ENCODE peak calls at places on chromosome 17, in eight cellular contexts. M is IMR-90; V is colonic mucosa; L is CD4-positive, alpha-beta T cell; T is A549; C is CD4-positive, CD25-positive, alpha-beta regulatory T cell; Y is EL; A is activated naive CD8-positive, alpha-beta T cell treated with anti-CD3 and anti-CD28 coated beads, Interleukin-2, amount 50 U/mL, for 24 hours. U is an unnamed sample.

GRCh38 chr17:44108440-44109311 is 14.8 kb downstream of the HDAC5 start:
- DNase-seq in M (peak), V (peak), L (no peak), T (peak), C (no peak), Y (peak), A (no peak), U (peak)

GRCh38 chr17:47013341-47013740 is 34.3 kb upstream of the RPRML start:
- DNase-seq in M (no peak), V (no peak), L (no peak), T (no peak), C (no peak), Y (no peak), A (no peak), U (peak)

GRCh38 chr17:79948918-79949645 is 86.6 kb downstream of the TBC1D16 start:
- DNase-seq in M (no peak), V (no peak), L (no peak), T (no peak), C (no peak), Y (no peak), A (no peak), U (no peak)

GRCh38 chr17:49414271-49414621 is 436 bp downstream of the PHB1 start:
- DNase-seq in M (no peak), V (peak), L (no peak), T (peak), C (no peak), Y (no peak), A (no peak), U (no peak)

GRCh38 chr17:38904892-38905291 is 20.5 kb upstream of the LASP1NB start:
- DNase-seq in M (no peak), V (no peak), L (no peak), T (no peak), C (no peak), Y (no peak), A (no peak), U (no peak)

GRCh38 chr17:79335456-79335855 is 260.8 kb downstream of the ENGASE start:
- DNase-seq in M (no peak), V (no peak), L (no peak), T (no peak), C (no peak), Y (no peak), A (no peak), U (no peak)

GRCh38 chr17:47941998-47942490 is 673 bp downstream of the PNPO start:
- DNase-seq in M (no peak), V (no peak), L (no peak), T (no peak), C (no peak), Y (no peak), A (no peak), U (no peak)

GRCh38 chr17:48593840-48594411 is 347 bp upstream of the HOXB5 start:
- DNase-seq in M (peak), V (peak), L (peak), T (peak), C (peak), Y (peak), A (peak), U (peak)

GRCh38 chr17:5078106-5079028 is at the start of gene ZFP3:
- DNase-seq in M (peak), V (peak), L (peak), T (peak), C (peak), Y (peak), A (peak), U (peak)

GRCh38 chr17:64992325-64992802 is 64.2 kb downstream of the GNA13 start:
- DNase-seq in M (peak), V (no peak), L (no peak), T (peak), C (no peak), Y (peak), A (no peak), U (peak)

GRCh38 chr17:45895969-45896793 is 1.8 kb downstream of the MAPT start:
- DNase-seq in M (no peak), V (no peak), L (no peak), T (no peak), C (no peak), Y (no peak), A (no peak), U (no peak)

GRCh38 chr17:73586921-73587680 is 57.1 kb downstream of the SDK2 start:
- DNase-seq in M (no peak), V (peak), L (no peak), T (peak), C (no peak), Y (no peak), A (no peak), U (no peak)

GRCh38 chr17:34365340-34365739 is 2.3 kb upstream of the CCL1 start:
- DNase-seq in M (no peak), V (no peak), L (no peak), T (no peak), C (no peak), Y (no peak), A (no peak), U (no peak)

GRCh38 chr17:81807210-81807719 is 3.3 kb downstream of the GCGR start:
- DNase-seq in M (no peak), V (no peak), L (no peak), T (no peak), C (no peak), Y (no peak), A (no peak), U (no peak)

GRCh38 chr17:10624966-10625365 is 32.1 kb downstream of the MYH3 start:
- DNase-seq in M (no peak), V (no peak), L (no peak), T (no peak), C (no peak), Y (no peak), A (no peak), U (no peak)

GRCh38 chr17:7380321-7380720 is 568 bp upstream of the TNK1 start:
- DNase-seq in M (peak), V (peak), L (no peak), T (no peak), C (no peak), Y (peak), A (no peak), U (peak)

U was measured in astrocyte.